ENCODE peak calls at places on chromosome 11, in eight cellular contexts. D is GM20000, C is AG04449, F is endothelial cell, R is IMR-90, Z is lower lobe of right lung, Y is osteocyte, Q is OCI-LY7. K is an unnamed sample.

GRCh38 chr11:118933486-118933885 is 7.8 kb upstream of the BCL9L start:
- DNase-seq in F (no peak), R (peak), Q (no peak), D (no peak), Z (no peak), C (no peak), Y (no peak), K (no peak)

GRCh38 chr11:77819921-77820564 is 479 bp downstream of the RSF1 start:
- DNase-seq in Y (peak), Z (peak), F (peak), Q (peak), R (peak), C (no peak), D (peak), K (peak)

GRCh38 chr11:12280199-12280837 is 97.1 kb upstream of the PARVA start:
- DNase-seq in C (no peak), R (no peak), D (no peak), Q (no peak), F (no peak), Y (peak), Z (no peak), K (no peak)

GRCh38 chr11:23732026-23732425 is 764.8 kb upstream of the LUZP2 start:
- DNase-seq in R (peak), Q (no peak), D (no peak), C (no peak), Z (no peak), F (no peak), Y (no peak), K (no peak)

GRCh38 chr11:77126156-77126775 is 1.8 kb upstream of the MYO7A start:
- DNase-seq in Y (no peak), R (no peak), F (no peak), C (no peak), D (no peak), Z (no peak), Q (no peak), K (no peak)

GRCh38 chr11:61855939-61856730 is 28.0 kb downstream of the FADS2 start:
- DNase-seq in C (no peak), Y (peak), D (no peak), Q (no peak), R (peak), F (no peak), Z (no peak), K (no peak)

GRCh38 chr11:19209617-19210016 is 7.8 kb upstream of the CSRP3 start:
- DNase-seq in Y (no peak), Q (no peak), C (no peak), F (no peak), D (no peak), R (no peak), Z (no peak), K (no peak)

GRCh38 chr11:118398797-118399564 is 2.4 kb upstream of the ATP5MG start:
- DNase-seq in C (no peak), Y (no peak), F (no peak), Q (peak), D (peak), R (peak), Z (no peak), K (no peak)

GRCh38 chr11:28581286-28582242 is 473.4 kb downstream of the METTL15 start:
- DNase-seq in F (no peak), R (peak), C (peak), Q (no peak), Z (no peak), Y (no peak), D (no peak), K (no peak)

GRCh38 chr11:16788141-16789060 is 50.0 kb downstream of the C11orf58 start:
- DNase-seq in R (peak), F (peak), Q (peak), Z (peak), Y (no peak), D (peak), C (no peak), K (peak)

GRCh38 chr11:45247433-45247832 is 38.7 kb downstream of the SYT13 start:
- DNase-seq in Y (no peak), Z (no peak), C (no peak), R (no peak), D (no peak), Q (no peak), F (no peak), K (no peak)

GRCh38 chr11:69125861-69126260 is 29.9 kb upstream of the SMIM38 start:
- DNase-seq in Q (no peak), Z (no peak), C (no peak), Y (no peak), D (no peak), F (no peak), R (no peak), K (no peak)

GRCh38 chr11:78138694-78139421 is 568 bp downstream of the ALG8 start:
- DNase-seq in Y (no peak), Z (no peak), C (no peak), F (peak), R (peak), Q (peak), D (peak), K (no peak)

GRCh38 chr11:18192988-18193387 is 20.4 kb downstream of the MRGPRX4 start:
- DNase-seq in Z (no peak), F (no peak), R (no peak), Y (peak), D (peak), C (no peak), Q (peak), K (no peak)

GRCh38 chr11:111714522-111714921 is 51.7 kb downstream of the PPP2R1B start:
- DNase-seq in C (no peak), F (no peak), Q (peak), D (no peak), Z (no peak), Y (no peak), R (no peak), K (no peak)

GRCh38 chr11:86914836-86915519 is 40.2 kb downstream of the FZD4 start:
- DNase-seq in F (no peak), R (no peak), C (no peak), D (no peak), Q (no peak), Z (no peak), Y (no peak), K (no peak)

GRCh38 chr11:66136752-66137123 is 66.7 kb downstream of the PACS1 start:
- DNase-seq in F (no peak), Z (no peak), D (no peak), C (no peak), R (peak), Q (no peak), Y (no peak), K (no peak)

GRCh38 chr11:20203836-20204235 is 43.6 kb upstream of the DBX1 start:
- DNase-seq in R (no peak), Z (no peak), F (no peak), Q (no peak), C (no peak), Y (no peak), D (no peak), K (no peak)

GRCh38 chr11:119307219-119307618 is 9.7 kb downstream of the MCAM start:
- DNase-seq in Z (no peak), F (no peak), R (no peak), D (no peak), C (no peak), Q (no peak), Y (no peak), K (no peak)

GRCh38 chr11:75352417-75353206 is 1.2 kb upstream of the ARRB1 start:
- DNase-seq in Z (peak), F (peak), D (peak), Q (no peak), C (no peak), Y (no peak), R (no peak), K (no peak)

GRCh38 chr11:124762077-124762623 is at the start of gene ESAM:
- DNase-seq in Q (peak), R (no peak), C (no peak), F (peak), D (peak), Z (peak), Y (peak), K (no peak)

GRCh38 chr11:95913830-95914229 is 10.1 kb downstream of the MTMR2 start:
- DNase-seq in C (no peak), Y (no peak), D (no peak), R (no peak), Q (no peak), F (no peak), Z (no peak), K (no peak)

GRCh38 chr11:61769169-61769920 is 16.9 kb downstream of the MYRF start:
- DNase-seq in F (no peak), D (no peak), R (peak), Z (peak), Y (no peak), C (no peak), Q (no peak), K (no peak)

GRCh38 chr11:29251738-29252137 is 765.1 kb downstream of the KCNA4 start:
- DNase-seq in Z (no peak), Y (no peak), R (no peak), F (no peak), C (no peak), Q (peak), D (no peak), K (no peak)

GRCh38 chr11:127002669-127003259 is 2.2 kb upstream of the KIRREL3 start:
- DNase-seq in C (no peak), R (no peak), D (no peak), Z (no peak), Y (no peak), F (no peak), Q (no peak), K (no peak)

GRCh38 chr11:19116971-19117759 is at the start of gene ZDHHC13:
- DNase-seq in F (peak), Y (peak), R (peak), Z (peak), Q (peak), D (peak), C (peak), K (peak)

GRCh38 chr11:78228467-78228866 is 39.7 kb downstream of the USP35 start:
- DNase-seq in Z (no peak), R (peak), F (peak), C (no peak), Q (peak), D (peak), Y (no peak), K (no peak)

GRCh38 chr11:68950776-68951175 is 30.0 kb downstream of the MRGPRD start:
- DNase-seq in C (no peak), Q (no peak), R (no peak), F (no peak), Z (no peak), Y (no peak), D (no peak), K (peak)

GRCh38 chr11:59756845-59757244 is 1.7 kb downstream of the STX3 start:
- DNase-seq in Y (no peak), R (peak), C (no peak), Z (peak), F (no peak), Q (no peak), D (peak), K (no peak)

GRCh38 chr11:35034401-35034800 is 104.6 kb upstream of the CD44 start:
- DNase-seq in R (no peak), Z (no peak), C (no peak), F (no peak), Y (no peak), Q (no peak), D (no peak), K (no peak)

GRCh38 chr11:128323381-128323780 is 264.0 kb downstream of the ETS1 start:
- DNase-seq in R (peak), Z (no peak), C (no peak), D (peak), F (no peak), Q (peak), Y (no peak), K (no peak)
- TF ChIP-seq CTCF in R (peak), Z (peak), C (peak), D (peak), F (no peak), Q (peak), Y (peak), K (no peak)

DNA sequence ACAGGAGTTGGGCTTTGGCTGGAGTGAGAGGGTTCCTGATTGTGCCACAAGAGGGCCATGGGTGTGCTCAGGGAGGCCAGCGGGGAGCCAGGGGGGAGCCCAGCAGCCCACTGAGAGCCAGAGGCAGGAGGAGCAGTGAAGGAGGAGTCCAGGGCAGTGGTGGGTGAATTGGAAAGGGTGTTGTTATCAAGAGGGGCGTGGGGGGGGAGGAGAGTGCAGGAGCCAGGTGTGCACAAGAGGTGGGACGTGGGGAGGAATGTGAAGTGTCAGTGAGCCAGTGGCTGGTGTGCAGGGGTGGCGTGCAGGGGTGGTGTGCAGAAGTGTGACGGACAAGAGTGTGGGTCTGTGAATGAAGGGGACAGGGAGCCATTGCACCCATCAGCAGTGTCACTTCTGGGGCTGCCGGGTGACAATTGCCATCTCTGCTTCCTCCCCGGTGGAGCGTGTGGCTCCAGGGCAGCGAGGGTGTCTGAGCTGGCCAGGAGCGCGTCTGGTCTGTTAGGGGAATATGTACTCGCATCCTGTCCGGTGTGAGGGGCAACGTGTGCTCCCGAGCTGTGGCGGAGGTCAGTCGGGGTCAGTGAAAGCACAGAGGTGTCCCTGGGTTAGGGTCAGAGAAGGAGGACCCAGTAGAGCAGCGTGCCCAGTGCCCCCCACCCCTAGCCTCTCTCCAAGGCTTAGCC is 1.7 kb downstream of the CLCF1 start:
- DNase-seq in Z (peak), R (peak), Q (peak), D (peak), F (peak), C (no peak), Y (no peak), K (no peak)
- TF ChIP-seq CTCF in Z (peak), R (peak), Q (peak), D (peak), F (no peak), C (peak), Y (peak), K (peak)

GRCh38 chr11:134014502-134014901 is 54.4 kb upstream of the JAM3 start:
- DNase-seq in R (no peak), Q (no peak), F (peak), C (no peak), D (no peak), Z (no peak), Y (no peak), K (no peak)
- TF ChIP-seq CTCF in R (no peak), Q (peak), F (no peak), C (no peak), D (no peak), Z (no peak), Y (peak), K (peak)

GRCh38 chr11:120334894-120335462 is 1.2 kb upstream of the ARHGEF12 start:
- DNase-seq in Y (no peak), R (peak), Z (no peak), F (peak), D (peak), C (peak), Q (peak), K (peak)
- TF ChIP-seq CTCF in Y (peak), R (peak), Z (peak), F (peak), D (peak), C (peak), Q (peak), K (peak)

DNA sequence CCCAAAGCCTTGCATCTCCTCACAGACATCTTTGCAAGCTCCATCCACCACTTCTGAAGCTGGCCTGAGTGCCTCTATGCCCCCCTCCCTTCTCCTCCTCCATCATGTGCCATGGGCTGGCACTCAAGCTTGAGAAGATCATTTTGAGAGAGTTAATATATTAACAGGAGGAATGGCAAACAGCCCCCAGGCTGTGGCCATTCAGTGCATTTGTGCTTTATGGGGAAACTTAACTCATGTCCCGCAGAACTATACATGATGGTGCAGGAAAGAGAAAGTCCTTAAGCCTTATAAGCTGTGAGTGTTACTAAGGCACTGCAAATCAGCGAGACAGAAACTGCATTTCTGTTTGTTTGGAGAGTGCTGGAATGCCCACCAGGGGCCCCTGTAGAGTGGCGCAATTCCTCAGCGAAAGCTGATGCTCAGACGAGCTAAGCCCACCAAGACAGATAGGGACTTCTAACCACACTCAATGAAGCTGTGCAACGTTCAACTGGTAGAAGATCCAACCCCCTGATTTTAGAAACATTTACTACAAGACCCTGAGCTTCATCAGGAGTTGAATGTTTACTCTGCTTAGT is 26.8 kb upstream of the PHLDA2 start:
- DNase-seq in D (no peak), Z (no peak), C (no peak), R (peak), Q (no peak), Y (no peak), F (no peak), K (no peak)
- TF ChIP-seq CTCF in D (no peak), Z (no peak), C (no peak), R (no peak), Q (no peak), Y (no peak), F (no peak), K (no peak)

DNA sequence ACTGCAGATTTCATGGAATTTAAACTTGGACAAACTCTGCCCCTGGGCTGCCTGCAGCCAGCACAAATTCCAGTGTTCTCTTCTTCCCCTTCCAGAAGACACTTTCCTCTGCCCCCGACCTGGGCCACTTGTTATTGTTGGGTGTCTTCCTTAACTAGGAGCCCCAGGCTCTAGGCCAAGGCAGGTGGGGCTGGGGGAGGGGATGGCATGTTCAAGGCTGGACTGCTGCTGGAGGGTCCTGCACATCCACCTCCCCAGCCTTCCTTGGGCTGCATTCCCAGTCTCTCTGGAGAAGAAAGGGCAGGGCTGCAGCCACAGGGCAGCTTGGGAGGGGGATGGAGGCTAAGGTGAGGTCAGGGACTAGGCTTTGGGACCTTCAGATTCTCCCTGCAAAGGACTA is 11.5 kb upstream of the SLC22A6 start:
- DNase-seq in R (no peak), Z (no peak), D (no peak), C (no peak), Y (no peak), Q (no peak), F (no peak), K (no peak)
- TF ChIP-seq CTCF in R (no peak), Z (no peak), D (no peak), C (no peak), Y (no peak), Q (no peak), F (no peak), K (no peak)

DNA sequence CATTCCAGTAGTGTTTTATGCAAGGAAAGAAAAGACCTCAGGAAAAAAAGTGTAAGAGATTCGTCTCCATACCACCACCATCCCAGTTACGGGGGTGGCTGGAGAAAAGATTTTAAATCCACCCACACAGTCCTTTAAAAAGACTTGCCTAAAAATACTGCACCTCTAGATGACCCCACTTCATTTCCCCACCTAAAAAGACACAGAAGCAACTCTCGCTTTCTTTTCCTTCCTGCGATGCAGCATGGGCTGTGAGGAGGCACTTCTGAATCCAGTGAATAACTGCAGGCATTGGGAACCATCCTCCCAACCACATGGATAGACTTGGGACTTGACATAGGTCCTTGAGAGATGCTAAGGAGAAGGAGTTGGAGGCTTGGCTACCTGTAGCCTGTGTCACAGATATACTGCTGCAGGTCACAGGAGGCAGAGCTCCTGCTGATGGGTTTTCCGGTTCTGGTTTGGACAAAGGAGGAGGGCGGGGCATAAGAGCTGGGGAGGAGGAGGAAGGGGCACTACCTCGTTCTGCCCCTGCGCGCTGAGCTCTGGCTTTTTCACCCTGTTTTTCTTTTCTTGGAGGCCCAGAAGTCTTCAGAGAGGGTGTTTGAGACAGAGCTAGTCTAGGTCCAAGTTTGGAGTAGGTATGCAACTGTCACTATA is 285.9 kb downstream of the NTM start:
- DNase-seq in F (no peak), Z (no peak), Y (no peak), C (no peak), D (no peak), Q (no peak), R (no peak), K (no peak)
- TF ChIP-seq CTCF in F (no peak), Z (no peak), Y (no peak), C (no peak), D (no peak), Q (no peak), R (no peak), K (no peak)

GRCh38 chr11:63277345-63277943 is 34.0 kb upstream of the SLC22A25 start:
- DNase-seq in Y (no peak), F (no peak), R (no peak), Z (no peak), D (peak), Q (peak), C (no peak), K (no peak)
- TF ChIP-seq CTCF in Y (no peak), F (no peak), R (no peak), Z (no peak), D (no peak), Q (peak), C (no peak), K (no peak)

GRCh38 chr11:131498631-131499053 is 128.2 kb downstream of the NTM start:
- DNase-seq in F (no peak), R (no peak), Q (no peak), D (no peak), Z (no peak), C (no peak), Y (no peak), K (no peak)

GRCh38 chr11:131499199-131499598 is 128.8 kb downstream of the NTM start:
- DNase-seq in Y (no peak), Z (no peak), F (no peak), C (no peak), D (no peak), R (no peak), Q (no peak), K (no peak)

GRCh38 chr11:131503017-131503416 is 132.6 kb downstream of the NTM start:
- DNase-seq in D (no peak), C (no peak), R (no peak), Q (no peak), Y (no peak), F (no peak), Z (no peak), K (no peak)

GRCh38 chr11:131506376-131506775 is 136.0 kb downstream of the NTM start:
- DNase-seq in Z (no peak), Q (no peak), D (no peak), F (no peak), Y (no peak), R (no peak), C (no peak), K (no peak)

GRCh38 chr11:131504199-131504949 is 134.0 kb downstream of the NTM start:
- DNase-seq in Z (no peak), F (peak), Q (peak), D (no peak), R (no peak), Y (no peak), C (no peak), K (peak)
- TF ChIP-seq CTCF in Z (no peak), F (no peak), Q (peak), D (no peak), R (no peak), Y (no peak), C (no peak), K (peak)

K was measured in neural crest cell.